ENCODE peak calls at places on chromosomes 13 and 19, in four cellular contexts. L, F, G and Q are unnamed samples.

GRCh38 chr19:6065685-6066365 is 44.5 kb downstream of the RFX2 start:
- DNase-seq in G (no peak), L (peak), F (peak), Q (no peak)

GRCh38 chr13:64154514-64154913 is 2738.9 kb upstream of the PCDH20 start:
- DNase-seq in G (no peak), L (no peak), F (no peak), Q (no peak)

GRCh38 chr19:42942187-42942789 is 5.3 kb upstream of the PSG7 start:
- DNase-seq in G (no peak), L (no peak), F (no peak), Q (no peak)

GRCh38 chr19:18349524-18350128 is 9.2 kb downstream of the PGPEP1 start:
- DNase-seq in F (peak), G (peak), L (peak), Q (peak)

GRCh38 chr13:75537401-75538365 is at the start of gene COMMD6:
- DNase-seq in F (peak), G (peak), L (peak), Q (peak)

GRCh38 chr19:11018179-11018578 is 57.3 kb downstream of the SMARCA4 start:
- DNase-seq in L (no peak), F (peak), G (no peak), Q (no peak)

GRCh38 chr13:113971471-113972231 is 2.2 kb downstream of the C13orf46 start:
- DNase-seq in L (no peak), G (peak), F (no peak), Q (no peak)

GRCh38 chr19:16296713-16297112 is 27.9 kb upstream of the KLF2 start:
- DNase-seq in L (no peak), F (no peak), G (no peak), Q (no peak)

GRCh38 chr13:45396548-45397095 is 21.6 kb downstream of the SLC25A30 start:
- DNase-seq in G (no peak), L (no peak), F (no peak), Q (no peak)

GRCh38 chr13:30718661-30719520 is 16.5 kb upstream of the ALOX5AP start:
- DNase-seq in F (no peak), G (no peak), L (no peak), Q (no peak)

GRCh38 chr19:46513461-46514236 is 18.0 kb upstream of the PNMA8B start:
- DNase-seq in G (peak), L (peak), F (peak), Q (peak)

GRCh38 chr19:19321143-19321577 is 531 bp downstream of the MAU2 start:
- DNase-seq in G (no peak), L (no peak), F (peak), Q (peak)

GRCh38 chr13:41562083-41562482 is 104.7 kb downstream of the RGCC start:
- DNase-seq in L (peak), F (peak), G (peak), Q (peak)

GRCh38 chr13:113834496-113835200 is 29.2 kb downstream of the GAS6 start:
- DNase-seq in L (no peak), G (no peak), F (no peak), Q (no peak)

GRCh38 chr13:100506600-100507422 is 81.8 kb downstream of the GGACT start:
- DNase-seq in F (no peak), L (no peak), G (no peak), Q (no peak)

DNA sequence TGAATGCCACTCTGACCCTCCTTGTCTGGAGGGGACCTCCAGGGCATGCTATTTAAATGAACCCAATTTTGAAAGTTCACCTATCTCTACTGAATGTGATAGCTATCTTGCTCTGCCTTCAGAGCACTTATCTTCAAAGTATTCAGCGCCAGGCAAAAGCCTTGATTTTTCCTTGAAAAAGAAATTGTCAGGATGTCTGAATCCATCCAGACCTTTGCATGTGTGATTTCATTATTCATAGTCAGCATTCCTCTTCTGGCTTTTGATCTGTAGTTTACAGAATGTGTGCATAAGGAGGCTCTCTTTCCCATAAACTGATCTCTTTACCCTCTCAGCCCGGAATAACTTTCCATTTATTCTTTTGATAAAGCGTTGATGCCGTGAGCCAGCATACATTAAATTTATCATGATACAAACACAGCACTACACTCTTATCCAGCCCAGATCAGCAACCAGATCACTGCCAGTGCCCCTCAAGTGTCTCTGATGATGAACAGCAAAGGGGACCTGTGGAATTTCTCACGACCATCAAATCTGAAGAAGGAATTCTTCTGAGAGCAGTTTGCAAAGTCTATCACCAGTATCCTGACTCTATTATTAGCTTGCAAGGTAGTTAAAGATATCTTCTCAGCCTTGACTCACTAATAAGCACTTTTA is 130.8 kb downstream of the DNAJC15 start:
- DNase-seq in G (no peak), F (no peak), L (no peak), Q (no peak)
- TF ChIP-seq CTCF in G (no peak), F (no peak), L (no peak), Q (no peak)

GRCh38 chr19:51294211-51294976 is 17.1 kb upstream of the IGLON5 start:
- DNase-seq in F (no peak), L (no peak), G (no peak), Q (no peak)
- TF ChIP-seq CTCF in F (no peak), L (no peak), G (no peak), Q (no peak)

GRCh38 chr13:76822691-76823267 is 63.4 kb downstream of the KCTD12 start:
- DNase-seq in F (no peak), L (no peak), G (no peak), Q (no peak)
- TF ChIP-seq CTCF in F (peak), L (no peak), G (no peak), Q (no peak)

GRCh38 chr13:24618219-24618955 is 61.8 kb upstream of the ATP12A start:
- DNase-seq in L (no peak), F (no peak), G (no peak), Q (no peak)
- TF ChIP-seq CTCF in L (no peak), F (no peak), G (no peak), Q (no peak)